ENCODE peak calls at places on chromosomes 16 and 17, in six cellular contexts. P is NCI-H510A treated with DMSO at 0.1 percent for 48 hours; B is Caco-2; U is activated T-cell treated with anti-CD3 and anti-CD28 coated beads, Interleukin-2, amount 50 U/mL, for 4 hours; V is T follicular helper cell; J is RPMI8226. T is an unnamed sample.

GRCh38 chr16:5188318-5189025 is 90.9 kb upstream of the EEF2KMT start:
- DNase-seq in B (peak), J (no peak), U (no peak), V (no peak), P (no peak), T (no peak)

GRCh38 chr17:7839890-7840260 is 5.9 kb downstream of the KDM6B start:
- DNase-seq in B (no peak), P (peak), J (no peak), V (no peak), U (no peak), T (no peak)

GRCh38 chr16:57331355-57331754 is 27.2 kb upstream of the CCL22 start:
- DNase-seq in U (no peak), J (no peak), B (no peak), P (no peak), V (no peak), T (no peak)

GRCh38 chr17:67245694-67246397 is 850 bp upstream of the HELZ start:
- DNase-seq in V (peak), P (no peak), B (peak), J (peak), U (peak), T (no peak)

GRCh38 chr16:75433732-75434413 is 570 bp upstream of the CFDP1 start:
- DNase-seq in V (peak), P (peak), J (peak), U (no peak), B (peak), T (peak)

GRCh38 chr16:15725641-15726240 is 75.7 kb downstream of the NDE1 start:
- DNase-seq in U (no peak), P (no peak), B (no peak), J (no peak), V (no peak), T (no peak)

GRCh38 chr17:49694847-49695697 is 12.7 kb downstream of the SLC35B1 start:
- DNase-seq in B (peak), U (peak), P (peak), J (peak), V (peak), T (no peak)

GRCh38 chr16:760498-761343 is at the start of gene MSLN:
- DNase-seq in U (no peak), P (no peak), V (no peak), B (no peak), J (no peak), T (no peak)